ENCODE peak calls at places on chromosomes 16 and 17, in ten cellular contexts. U, X, T, I, M, F, H, V, B and K are unnamed samples.
A peak's percentile ranks its signal among the peaks of the same experiment; 100 is the strongest.

GRCh38 chr16:75946058-75946457 is 219.8 kb upstream of the CPHXL start:
- DNase-seq in U (no peak), X (no peak), T (no peak), I (no peak), M (no peak), F (no peak), H (no peak), V (peak; percentile 62), B (no peak), K (no peak)

GRCh38 chr16:15482068-15482747 is 47.8 kb downstream of the BMERB1 start:
- DNase-seq in U (no peak), X (no peak), T (peak; percentile 94), I (no peak), M (no peak), F (peak; percentile 95), H (peak; percentile 89), V (peak; percentile 84), B (peak; percentile 83), K (peak; percentile 97)

GRCh38 chr16:1759511-1759910 is 11.8 kb downstream of the NME3 start:
- DNase-seq in U (no peak), X (no peak), T (no peak), I (no peak), M (no peak), F (no peak), H (no peak), V (no peak), B (no peak), K (no peak)

GRCh38 chr16:65201446-65202010 is 79.7 kb upstream of the CDH11 start:
- DNase-seq in U (no peak), X (no peak), T (no peak), I (no peak), M (no peak), F (no peak), H (no peak), V (no peak), B (no peak), K (no peak)

GRCh38 chr16:81891734-81892364 is 112.8 kb downstream of the PLCG2 start:
- DNase-seq in U (no peak), X (no peak), T (no peak), I (no peak), M (no peak), F (no peak), H (no peak), V (no peak), B (no peak), K (peak; percentile 13)

GRCh38 chr17:38733315-38734234 is 3.4 kb downstream of the CISD3 start:
- DNase-seq in U (no peak), X (no peak), T (no peak), I (no peak), M (no peak), F (no peak), H (no peak), V (peak; percentile 73), B (no peak), K (no peak)

GRCh38 chr17:41308918-41309359 is at the start of gene KRTAP16-1:
- DNase-seq in U (peak; percentile 29), X (peak; percentile 44), T (no peak), I (peak; percentile 16), M (no peak), F (no peak), H (no peak), V (no peak), B (no peak), K (no peak)

GRCh38 chr16:80175011-80175410 is 365.8 kb upstream of the DYNLRB2 start:
- DNase-seq in U (no peak), X (no peak), T (no peak), I (no peak), M (no peak), F (no peak), H (no peak), V (no peak), B (no peak), K (no peak)

GRCh38 chr16:69709456-69710084 is 16.8 kb downstream of the NQO1 start:
- DNase-seq in U (no peak), X (no peak), T (peak; percentile 68), I (no peak), M (no peak), F (peak; percentile 81), H (peak; percentile 25), V (no peak), B (peak; percentile 43), K (peak; percentile 69)